ENCODE peak calls at places on chromosomes 12 and 14, in seven cellular contexts. O is HepG2, D is GM12891, U is H1, W is GM12878, R is SK-N-SH, C is K562. G is an unnamed sample.

GRCh38 chr12:87870061-87870460 is 159.1 kb downstream of the C12orf50 start:
- DNase-seq in O (no peak), D (no peak), U (no peak), W (no peak), R (no peak), C (no peak), G (no peak)

GRCh38 chr12:15846887-15847286 is 35.3 kb upstream of the STRAP start:
- DNase-seq in O (no peak), D (no peak), U (no peak), W (no peak), R (no peak), C (no peak), G (no peak)

GRCh38 chr12:13093191-13093849 is 10.1 kb downstream of the GSG1 start:
- DNase-seq in O (no peak), D (no peak), U (no peak), W (no peak), R (no peak), C (no peak), G (no peak)

GRCh38 chr14:33668066-33668465 is 282.8 kb downstream of the EGLN3 start:
- DNase-seq in O (no peak), D (no peak), U (no peak), W (no peak), R (no peak), C (no peak), G (no peak)

GRCh38 chr12:91274886-91275285 is 92.3 kb upstream of the DCN start:
- DNase-seq in O (no peak), D (no peak), U (no peak), W (no peak), R (no peak), C (no peak), G (no peak)

GRCh38 chr12:57893460-57894353 is 47.2 kb upstream of the CTDSP2 start:
- DNase-seq in O (peak), D (no peak), U (no peak), W (no peak), R (peak), C (peak), G (no peak)

GRCh38 chr12:113269257-113269943 is 48.1 kb downstream of the TPCN1 start:
- DNase-seq in O (no peak), D (no peak), U (no peak), W (no peak), R (no peak), C (no peak), G (no peak)

GRCh38 chr14:104087981-104088850 is 2.7 kb downstream of the ASPG start:
- DNase-seq in O (peak), D (no peak), U (peak), W (no peak), R (no peak), C (no peak), G (peak)

GRCh38 chr12:85621041-85621440 is 215.2 kb downstream of the RASSF9 start:
- DNase-seq in O (no peak), D (no peak), U (no peak), W (no peak), R (no peak), C (no peak), G (no peak)

GRCh38 chr12:106582661-106583577 is at the start of gene RFX4:
- DNase-seq in O (no peak), D (no peak), U (peak), W (no peak), R (peak), C (no peak), G (no peak)

GRCh38 chr12:67714648-67715047 is 66.1 kb downstream of the DYRK2 start:
- DNase-seq in O (no peak), D (no peak), U (no peak), W (no peak), R (no peak), C (no peak), G (no peak)

GRCh38 chr12:32809196-32809595 is 53.5 kb upstream of the YARS2 start:
- DNase-seq in O (no peak), D (no peak), U (no peak), W (no peak), R (no peak), C (no peak), G (no peak)

GRCh38 chr14:63045234-63045611 is at the start of gene KCNH5:
- DNase-seq in O (no peak), D (peak), U (peak), W (no peak), R (peak), C (no peak), G (peak)

GRCh38 chr12:71685312-71685906 is 473 bp upstream of the TMEM19 start:
- DNase-seq in O (no peak), D (no peak), U (no peak), W (no peak), R (no peak), C (no peak), G (no peak)

GRCh38 chr12:51591020-51591901 is at the start of gene SCN8A:
- DNase-seq in O (no peak), D (peak), U (peak), W (no peak), R (peak), C (peak), G (peak)
- TF ChIP-seq POLR2AphosphoS5 in O (no peak), D (no peak), U (no peak), W (no peak), R (no peak), C (no peak), G (no peak)

DNA sequence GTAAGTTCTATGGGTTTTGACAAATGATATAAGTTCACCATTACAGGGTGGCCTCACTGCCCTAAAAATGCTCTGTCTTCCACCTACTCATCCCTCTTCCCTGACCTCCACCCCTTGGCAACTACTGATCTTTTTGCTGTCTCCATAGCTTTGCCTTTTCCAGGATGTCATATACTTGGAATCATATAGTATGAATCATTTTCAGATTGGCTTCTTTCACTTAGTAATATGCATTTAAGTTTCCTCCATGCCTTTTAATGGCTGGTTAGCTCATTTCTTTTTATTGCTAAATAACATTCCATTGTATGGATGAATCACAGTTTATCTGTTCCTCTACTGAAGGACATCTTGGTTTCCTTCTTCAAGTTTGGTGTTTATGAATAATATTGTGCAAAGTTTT is 14.0 kb upstream of the PEX5 start:
- DNase-seq in O (no peak), D (no peak), U (no peak), W (no peak), R (no peak), C (no peak), G (no peak)
- TF ChIP-seq TAF1 in O (no peak), D (no peak), U (no peak), W (no peak), R (no peak), C (no peak), G (no peak)

GRCh38 chr14:29805415-29806123 is 122.1 kb downstream of the PRKD1 start:
- DNase-seq in O (no peak), D (no peak), U (no peak), W (no peak), R (no peak), C (peak), G (no peak)
- TF ChIP-seq POLR2AphosphoS5 in O (no peak), D (no peak), U (no peak), W (no peak), R (no peak), C (no peak), G (no peak)

GRCh38 chr12:48969160-48969771 is 2.3 kb downstream of the WNT10B start:
- DNase-seq in O (no peak), D (no peak), U (peak), W (no peak), R (peak), C (no peak), G (no peak)
- TF ChIP-seq TAF1 in O (no peak), D (no peak), U (no peak), W (no peak), R (no peak), C (no peak), G (no peak)

DNA sequence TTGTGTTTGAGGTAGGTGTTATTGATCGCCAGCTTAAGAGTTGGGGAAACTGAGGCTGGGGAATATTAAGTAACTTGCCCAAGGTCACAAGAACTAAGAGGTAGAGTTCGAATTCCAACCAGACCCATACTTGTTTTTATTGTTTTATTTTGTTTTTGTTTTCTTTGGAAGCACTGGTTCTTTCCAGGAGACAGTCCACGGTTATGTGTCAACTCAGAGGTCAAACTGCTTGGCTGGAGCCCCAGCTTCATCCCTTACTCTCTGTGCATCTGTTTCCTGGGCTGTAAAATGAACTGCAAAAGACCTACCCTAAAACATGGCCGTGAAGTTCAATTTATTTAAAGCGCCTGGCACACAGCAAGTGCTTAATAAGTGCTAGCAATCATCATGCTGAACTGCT is 74.4 kb upstream of the MAP1LC3B2 start:
- DNase-seq in O (no peak), D (no peak), U (no peak), W (no peak), R (no peak), C (no peak), G (no peak)
- TF ChIP-seq POLR2AphosphoS5 in O (no peak), D (no peak), U (no peak), W (no peak), R (no peak), C (no peak), G (no peak)

GRCh38 chr14:60485600-60486251 is at the start of gene C14orf39:
- DNase-seq in O (no peak), D (no peak), U (peak), W (no peak), R (peak), C (peak), G (peak)
- TF ChIP-seq TAF1 in O (no peak), D (no peak), U (peak), W (no peak), R (peak), C (peak), G (no peak)

GRCh38 chr12:107631715-107632114 is 53.9 kb upstream of the PWP1 start:
- DNase-seq in O (peak), D (no peak), U (no peak), W (no peak), R (no peak), C (no peak), G (no peak)
- TF ChIP-seq POLR2AphosphoS5 in O (no peak), D (no peak), U (no peak), W (no peak), R (no peak), C (no peak), G (no peak)

GRCh38 chr12:120265203-120265482 is 387 bp downstream of the PXN start:
- DNase-seq in O (no peak), D (no peak), U (no peak), W (no peak), R (no peak), C (no peak), G (no peak)

GRCh38 chr12:120263725-120264040 is 1.8 kb downstream of the PXN start:
- DNase-seq in O (no peak), D (no peak), U (no peak), W (no peak), R (no peak), C (no peak), G (no peak)

GRCh38 chr12:120264086-120264485 is 1.4 kb downstream of the PXN start:
- DNase-seq in O (no peak), D (no peak), U (no peak), W (no peak), R (no peak), C (no peak), G (no peak)

GRCh38 chr12:120265483-120266179 is at the start of gene PXN:
- DNase-seq in O (peak), D (peak), U (peak), W (peak), R (peak), C (peak), G (peak)

DNA sequence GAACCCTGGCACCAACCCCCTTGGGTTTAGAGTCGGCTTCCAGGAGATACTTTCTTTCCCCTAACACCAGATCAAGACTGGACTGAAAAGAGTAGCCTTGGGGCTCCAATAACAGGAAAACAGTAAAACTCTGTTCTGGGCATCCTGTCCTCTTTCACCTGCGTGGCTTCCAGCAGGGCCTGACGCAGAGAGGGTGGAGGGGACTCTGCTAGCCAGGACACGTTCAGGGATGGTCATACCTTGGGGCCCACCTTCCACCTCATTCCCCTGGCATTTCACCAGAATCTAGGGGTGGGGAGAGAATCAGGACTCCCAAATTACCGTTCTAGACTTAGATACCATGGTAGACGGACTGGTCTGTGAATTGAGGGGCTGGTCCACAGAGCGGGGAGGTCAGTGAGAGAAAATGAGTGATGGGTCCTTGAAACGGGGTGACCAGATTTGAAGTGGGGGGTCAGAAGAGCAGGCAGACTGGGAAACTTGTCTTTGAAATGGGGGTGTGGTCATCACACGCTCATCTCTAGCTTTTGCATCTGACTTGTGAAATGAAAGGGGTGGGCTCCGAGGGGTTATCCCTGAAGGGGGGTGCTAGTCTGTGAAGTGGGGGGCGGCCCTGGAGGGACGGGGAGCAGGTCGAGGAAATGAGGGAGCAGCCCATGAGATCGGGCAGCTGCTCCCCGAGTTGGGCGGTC is 873 bp downstream of the PXN start:
- DNase-seq in O (no peak), D (no peak), U (no peak), W (no peak), R (no peak), C (no peak), G (no peak)
- TF ChIP-seq TAF1 in O (no peak), D (no peak), U (no peak), W (no peak), R (no peak), C (no peak), G (no peak)

DNA sequence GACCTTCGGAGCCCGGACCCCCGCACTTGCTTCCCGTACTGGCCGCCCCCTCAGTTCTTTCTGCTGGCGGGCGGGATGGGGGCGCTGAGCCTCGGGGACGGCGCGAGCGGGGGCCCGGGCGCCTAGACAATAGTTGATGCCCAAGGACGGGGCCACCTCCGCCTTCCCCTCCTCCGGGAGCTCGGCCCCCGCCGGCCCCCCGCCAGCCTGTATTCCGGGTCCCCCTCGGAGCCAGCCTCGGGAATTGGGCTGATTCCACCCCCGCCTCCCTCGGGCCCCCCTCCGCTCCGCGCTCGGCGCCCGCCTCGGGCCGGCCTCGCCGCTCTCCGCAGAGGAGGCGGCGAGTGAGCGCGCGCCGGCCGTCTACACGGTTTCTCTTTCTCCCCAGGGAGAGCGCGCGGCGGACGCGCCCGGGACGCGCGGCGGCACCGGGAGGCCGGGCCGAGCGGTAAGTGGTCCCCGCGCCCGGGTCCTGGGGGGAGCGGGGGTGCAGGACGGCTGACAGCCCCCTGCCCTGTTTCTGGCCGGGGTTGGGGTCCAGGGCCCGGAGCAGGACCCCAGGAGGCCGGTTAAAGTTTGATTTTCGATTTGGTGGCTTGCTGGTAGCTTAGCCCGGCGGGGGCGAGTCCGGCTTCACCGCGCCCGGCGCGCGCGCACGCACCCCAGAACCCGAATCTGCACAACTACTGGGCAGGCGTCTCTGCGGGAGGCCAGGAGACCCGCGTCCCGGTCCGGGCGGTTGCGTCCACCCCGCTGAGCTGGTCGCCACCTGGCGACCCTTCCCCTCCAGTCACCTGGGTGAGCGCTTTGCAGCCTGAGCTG is 413.7 kb downstream of the PCNX1 start:
- DNase-seq in O (no peak), D (peak), U (peak), W (no peak), R (peak), C (peak), G (peak)
- TF ChIP-seq POLR2AphosphoS5 in O (no peak), D (peak), U (no peak), W (peak), R (no peak), C (no peak), G (no peak)

G was measured in GM12892.